ENCODE peak calls at places on chromosomes 11 and 22, in five cellular contexts. One of them, this sample, is unnamed.

GRCh38 chr22:41822289-41823057 is 10.4 kb upstream of the SREBF2 start:
- DNase-seq in stimulated activated CD8-positive, alpha-beta memory T cell treated with anti-CD3 and anti-CD28 coated beads, Interleukin-15, amount 100 ng/mL, for 48 hours: no peak
- DNase-seq in GM10248: peak
- DNase-seq in activated naive CD4-positive, alpha-beta T cell treated with anti-CD3 and anti-CD28 coated beads, Interleukin-2, amount 10 ng/mL, durations not matched to agents 7 days and 5 days: peak
- DNase-seq in T-helper 2 cell: peak
- DNase-seq in this sample: peak

GRCh38 chr22:46972256-46972655 is 209.8 kb downstream of the TBC1D22A start:
- DNase-seq in T-helper 2 cell: no peak
- DNase-seq in activated naive CD4-positive, alpha-beta T cell treated with anti-CD3 and anti-CD28 coated beads, Interleukin-2, amount 10 ng/mL, durations not matched to agents 7 days and 5 days: no peak
- DNase-seq in stimulated activated CD8-positive, alpha-beta memory T cell treated with anti-CD3 and anti-CD28 coated beads, Interleukin-15, amount 100 ng/mL, for 48 hours: no peak
- DNase-seq in GM10248: no peak
- DNase-seq in this sample: no peak

GRCh38 chr11:9806946-9807687 is 143.2 kb downstream of the SWAP70 start:
- DNase-seq in stimulated activated CD8-positive, alpha-beta memory T cell treated with anti-CD3 and anti-CD28 coated beads, Interleukin-15, amount 100 ng/mL, for 48 hours: no peak
- DNase-seq in T-helper 2 cell: no peak
- DNase-seq in GM10248: no peak
- DNase-seq in activated naive CD4-positive, alpha-beta T cell treated with anti-CD3 and anti-CD28 coated beads, Interleukin-2, amount 10 ng/mL, durations not matched to agents 7 days and 5 days: no peak
- DNase-seq in this sample: no peak

GRCh38 chr11:79314906-79315689 is 125.7 kb downstream of the TENM4 start:
- DNase-seq in stimulated activated CD8-positive, alpha-beta memory T cell treated with anti-CD3 and anti-CD28 coated beads, Interleukin-15, amount 100 ng/mL, for 48 hours: no peak
- DNase-seq in GM10248: no peak
- DNase-seq in activated naive CD4-positive, alpha-beta T cell treated with anti-CD3 and anti-CD28 coated beads, Interleukin-2, amount 10 ng/mL, durations not matched to agents 7 days and 5 days: no peak
- DNase-seq in T-helper 2 cell: no peak
- DNase-seq in this sample: no peak

GRCh38 chr11:75380245-75380644 is 19.1 kb upstream of the RPS3 start:
- DNase-seq in stimulated activated CD8-positive, alpha-beta memory T cell treated with anti-CD3 and anti-CD28 coated beads, Interleukin-15, amount 100 ng/mL, for 48 hours: no peak
- DNase-seq in GM10248: no peak
- DNase-seq in T-helper 2 cell: no peak
- DNase-seq in activated naive CD4-positive, alpha-beta T cell treated with anti-CD3 and anti-CD28 coated beads, Interleukin-2, amount 10 ng/mL, durations not matched to agents 7 days and 5 days: no peak
- DNase-seq in this sample: no peak

GRCh38 chr11:131218542-131218941 is 151.9 kb upstream of the NTM start:
- DNase-seq in T-helper 2 cell: no peak
- DNase-seq in stimulated activated CD8-positive, alpha-beta memory T cell treated with anti-CD3 and anti-CD28 coated beads, Interleukin-15, amount 100 ng/mL, for 48 hours: no peak
- DNase-seq in GM10248: no peak
- DNase-seq in activated naive CD4-positive, alpha-beta T cell treated with anti-CD3 and anti-CD28 coated beads, Interleukin-2, amount 10 ng/mL, durations not matched to agents 7 days and 5 days: no peak
- DNase-seq in this sample: no peak

GRCh38 chr11:120512727-120513435 is 1.3 kb downstream of the GRIK4 start:
- DNase-seq in activated naive CD4-positive, alpha-beta T cell treated with anti-CD3 and anti-CD28 coated beads, Interleukin-2, amount 10 ng/mL, durations not matched to agents 7 days and 5 days: no peak
- DNase-seq in T-helper 2 cell: no peak
- DNase-seq in stimulated activated CD8-positive, alpha-beta memory T cell treated with anti-CD3 and anti-CD28 coated beads, Interleukin-15, amount 100 ng/mL, for 48 hours: no peak
- DNase-seq in GM10248: no peak
- DNase-seq in this sample: no peak

GRCh38 chr11:2699185-2699530 is 636 bp downstream of the KCNQ1OT1 start:
- DNase-seq in GM10248: no peak
- DNase-seq in T-helper 2 cell: no peak
- DNase-seq in stimulated activated CD8-positive, alpha-beta memory T cell treated with anti-CD3 and anti-CD28 coated beads, Interleukin-15, amount 100 ng/mL, for 48 hours: no peak
- DNase-seq in activated naive CD4-positive, alpha-beta T cell treated with anti-CD3 and anti-CD28 coated beads, Interleukin-2, amount 10 ng/mL, durations not matched to agents 7 days and 5 days: peak
- DNase-seq in this sample: no peak

GRCh38 chr11:130520231-130520630 is 71.8 kb downstream of the ADAMTS15 start:
- DNase-seq in T-helper 2 cell: no peak
- DNase-seq in activated naive CD4-positive, alpha-beta T cell treated with anti-CD3 and anti-CD28 coated beads, Interleukin-2, amount 10 ng/mL, durations not matched to agents 7 days and 5 days: no peak
- DNase-seq in GM10248: no peak
- DNase-seq in stimulated activated CD8-positive, alpha-beta memory T cell treated with anti-CD3 and anti-CD28 coated beads, Interleukin-15, amount 100 ng/mL, for 48 hours: no peak
- DNase-seq in this sample: no peak

This sample was measured in HuH-7.